ENCODE peak calls at places on chromosomes 7 and 10, in seven cellular contexts. Q is GM23338; E is CD8-positive, alpha-beta T cell; F is sigmoid colon; O is HCT116; M is mammary epithelial cell; V is heart left ventricle. X is an unnamed sample.
A peak's percentile ranks its signal among the peaks of the same experiment; 100 is the strongest.

GRCh38 chr10:73182568-73182967 is 14.6 kb downstream of the FAM149B1 start:
- DNase-seq in Q (no peak), E (no peak), F (no peak), O (no peak), M (no peak), V (no peak), X (no peak)

GRCh38 chr10:108545921-108546320 is 1377.4 kb downstream of the XPNPEP1 start:
- DNase-seq in Q (peak; percentile 40), E (no peak), F (no peak), O (no peak), M (no peak), V (no peak), X (no peak)

GRCh38 chr7:2873146-2873545 is 29.0 kb upstream of the GNA12 start:
- DNase-seq in Q (no peak), E (no peak), F (no peak), O (no peak), M (no peak), V (no peak), X (no peak)

GRCh38 chr10:92124524-92125168 is 166.2 kb downstream of the CPEB3 start:
- DNase-seq in Q (no peak), E (no peak), F (no peak), O (no peak), M (peak; percentile 80), V (no peak), X (no peak)

GRCh38 chr7:2517004-2517403 is 2.6 kb upstream of the LFNG start:
- DNase-seq in Q (peak; percentile 49), E (no peak), F (no peak), O (no peak), M (peak; percentile 76), V (no peak), X (no peak)

GRCh38 chr7:47143344-47143743 is 438.6 kb downstream of the TNS3 start:
- DNase-seq in Q (no peak), E (no peak), F (no peak), O (no peak), M (no peak), V (no peak), X (no peak)

GRCh38 chr7:131724776-131725345 is 168.4 kb upstream of the PODXL start:
- DNase-seq in Q (no peak), E (no peak), F (no peak), O (no peak), M (no peak), V (no peak), X (peak; percentile 71)

GRCh38 chr10:27341001-27341400 is 100.4 kb upstream of the ACBD5 start:
- DNase-seq in Q (no peak), E (no peak), F (no peak), O (no peak), M (no peak), V (no peak), X (no peak)

GRCh38 chr7:30313348-30313747 is 29.0 kb downstream of the ZNRF2 start:
- DNase-seq in Q (no peak), E (no peak), F (no peak), O (no peak), M (no peak), V (no peak), X (no peak)

GRCh38 chr7:81201188-81201587 is 282.3 kb upstream of the SEMA3C start:
- DNase-seq in Q (no peak), E (no peak), F (no peak), O (no peak), M (no peak), V (no peak), X (no peak)

GRCh38 chr10:28215930-28216329 is 86.9 kb downstream of the MPP7 start:
- DNase-seq in Q (no peak), E (no peak), F (no peak), O (peak; percentile 57), M (no peak), V (no peak), X (no peak)

GRCh38 chr10:103915794-103916193 is 2.2 kb downstream of the STN1 start:
- DNase-seq in Q (no peak), E (no peak), F (no peak), O (no peak), M (no peak), V (peak; percentile 25), X (no peak)

GRCh38 chr7:73802459-73802858 is 28.3 kb upstream of the CLDN4 start:
- DNase-seq in Q (no peak), E (no peak), F (peak; percentile 26), O (no peak), M (no peak), V (no peak), X (no peak)

GRCh38 chr7:30214651-30215137 is 69.7 kb upstream of the ZNRF2 start:
- DNase-seq in Q (no peak), E (no peak), F (no peak), O (no peak), M (no peak), V (no peak), X (no peak)

GRCh38 chr7:117386125-117386709 is 41.1 kb downstream of the ASZ1 start:
- DNase-seq in Q (no peak), E (no peak), F (no peak), O (no peak), M (no peak), V (no peak), X (no peak)

GRCh38 chr7:117384693-117385092 is 42.6 kb downstream of the ASZ1 start:
- DNase-seq in Q (no peak), E (no peak), F (no peak), O (no peak), M (no peak), V (no peak), X (no peak)

GRCh38 chr7:117381357-117381756 is 45.9 kb downstream of the ASZ1 start:
- DNase-seq in Q (no peak), E (no peak), F (no peak), O (no peak), M (no peak), V (no peak), X (no peak)

GRCh38 chr7:117383826-117384225 is 43.5 kb downstream of the ASZ1 start:
- DNase-seq in Q (peak; percentile 12), E (no peak), F (no peak), O (no peak), M (no peak), V (no peak), X (no peak)

DNA sequence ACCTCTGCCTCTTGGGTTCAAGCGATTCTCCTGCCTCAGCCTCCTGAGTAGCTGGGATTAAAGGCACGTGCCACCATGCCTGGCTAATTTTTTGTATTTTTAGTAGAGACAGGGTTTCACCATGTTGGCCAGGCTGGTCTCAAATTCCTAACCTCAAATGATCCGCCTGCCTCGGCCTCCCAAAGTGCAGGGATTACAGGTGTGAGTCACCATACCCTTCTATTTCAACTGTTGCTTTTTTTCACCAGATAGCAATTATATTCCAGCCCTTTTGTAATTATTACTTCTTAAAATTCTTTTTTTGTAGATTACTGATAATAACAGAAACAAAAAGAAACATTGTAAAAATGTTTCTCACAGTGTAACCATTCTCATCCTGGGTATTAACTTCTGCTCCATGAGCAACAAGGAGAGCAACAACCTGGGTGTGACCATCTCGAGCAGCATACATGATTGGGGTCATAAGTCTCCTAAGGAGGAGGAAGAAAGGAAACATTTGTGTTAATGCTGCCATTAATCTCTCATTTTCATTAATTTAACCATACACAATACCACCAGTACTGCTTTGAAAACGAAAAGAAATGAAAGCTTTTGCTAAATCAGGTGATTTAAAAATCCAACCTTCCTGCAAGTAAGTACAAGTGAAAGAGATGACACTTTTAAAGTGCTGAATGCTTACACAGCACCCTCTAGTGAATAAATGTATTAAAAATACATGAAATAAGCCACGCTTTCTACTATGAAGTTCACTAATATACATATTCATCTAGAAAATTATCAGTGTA is 41.8 kb downstream of the ASZ1 start:
- DNase-seq in Q (peak; percentile 34), E (no peak), F (no peak), O (peak; percentile 37), M (peak; percentile 19), V (no peak), X (no peak)
- TF ChIP-seq CTCF in Q (peak; percentile 47), E (no peak), F (no peak), O (peak; percentile 62), M (peak; percentile 54), V (peak; percentile 39), X (peak; percentile 70)

GRCh38 chr7:75995052-75995471 is 667 bp upstream of the TMEM120A start:
- DNase-seq in Q (no peak), E (no peak), F (no peak), O (no peak), M (no peak), V (no peak), X (no peak)

GRCh38 chr7:75996476-75996875 is 2.1 kb upstream of the TMEM120A start:
- DNase-seq in Q (no peak), E (no peak), F (peak; percentile 24), O (no peak), M (no peak), V (no peak), X (no peak)

GRCh38 chr7:75995996-75996395 is 1.6 kb upstream of the TMEM120A start:
- DNase-seq in Q (no peak), E (no peak), F (peak; percentile 61), O (no peak), M (no peak), V (no peak), X (no peak)

GRCh38 chr7:75993689-75994387 is 557 bp downstream of the TMEM120A start:
- DNase-seq in Q (peak; percentile 78), E (no peak), F (peak; percentile 93), O (no peak), M (peak; percentile 20), V (peak; percentile 77), X (no peak)

DNA sequence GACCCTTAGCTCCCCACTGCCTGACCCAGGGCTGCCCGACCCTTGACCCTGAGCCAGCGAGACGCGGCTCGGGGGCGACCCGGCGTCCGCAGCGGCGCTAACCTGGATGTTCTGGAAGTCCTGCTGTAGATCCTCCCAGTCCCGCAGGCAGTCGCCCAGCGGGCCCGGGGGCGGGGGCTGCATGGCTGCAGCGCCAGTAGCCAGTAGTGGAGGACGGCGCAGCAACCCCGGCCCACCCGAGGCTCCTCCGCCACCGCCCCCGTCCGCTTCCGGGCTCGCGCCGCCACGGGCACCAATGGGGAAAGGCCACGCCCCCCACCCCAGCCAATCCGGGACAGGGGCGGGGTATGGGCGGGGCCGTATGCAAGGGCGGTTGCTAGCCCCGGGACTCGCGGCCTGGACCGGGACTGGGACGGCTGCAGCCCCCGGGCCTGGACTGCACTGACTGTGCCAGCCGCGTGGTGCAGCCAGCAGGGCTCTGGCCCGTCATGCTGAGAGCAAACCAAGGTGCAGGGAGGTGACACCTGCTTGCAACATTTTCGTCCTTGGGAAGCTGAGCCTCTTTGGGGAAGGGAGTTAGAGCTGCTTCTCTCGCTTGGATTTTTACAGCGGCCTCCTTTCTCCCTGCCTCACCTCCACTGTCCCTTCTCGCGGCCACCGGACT is at the start of gene TMEM120A:
- DNase-seq in Q (peak; percentile 96), E (peak; percentile 96), F (peak; percentile 99), O (peak; percentile 54), M (peak; percentile 89), V (peak; percentile 98), X (peak; percentile 99)
- TF ChIP-seq CTCF in Q (no peak), E (no peak), F (no peak), O (no peak), M (peak; percentile 14), V (no peak), X (peak; percentile 43)

DNA sequence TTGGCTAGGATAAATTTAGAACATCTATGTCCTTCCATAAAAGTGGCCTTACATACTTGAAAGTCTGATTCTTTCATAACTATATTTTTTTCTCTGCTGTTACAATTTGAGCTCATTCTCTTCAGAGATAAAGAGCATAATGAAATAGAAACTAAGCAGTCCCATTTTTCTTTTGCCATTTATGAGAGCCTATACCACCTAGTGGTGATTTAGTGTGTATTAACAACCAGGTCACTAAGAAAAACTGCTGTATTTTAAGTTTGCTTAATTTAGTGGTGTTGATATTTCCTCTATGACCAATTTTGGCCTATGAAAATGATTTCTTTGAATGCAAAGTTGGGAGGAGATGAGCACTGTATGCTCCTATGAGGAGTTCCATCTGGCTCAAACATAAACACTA is 88.7 kb upstream of the ZWINT start:
- DNase-seq in Q (peak; percentile 8), E (no peak), F (no peak), O (no peak), M (peak; percentile 6), V (no peak), X (no peak)
- TF ChIP-seq CTCF in Q (peak; percentile 37), E (no peak), F (no peak), O (no peak), M (peak; percentile 60), V (no peak), X (no peak)

GRCh38 chr7:66502230-66503035 is 126.2 kb upstream of the KCTD7 start:
- DNase-seq in Q (no peak), E (no peak), F (no peak), O (no peak), M (no peak), V (no peak), X (no peak)
- TF ChIP-seq CTCF in Q (peak; percentile 34), E (no peak), F (no peak), O (no peak), M (no peak), V (no peak), X (no peak)

X was measured in osteocyte.